ENCODE peak calls at places on chromosome 14, in nine cellular contexts. One of them, this sample, is unnamed.
A peak's percentile ranks its signal among the peaks of the same experiment; 100 is the strongest.

GRCh38 chr14:74763803-74764531 is 851 bp downstream of the YLPM1 start:
- DNase-seq in upper lobe of left lung: no peak
- DNase-seq in B cell: peak; percentile 16
- DNase-seq in brain microvascular endothelial cell: peak; percentile 14
- DNase-seq in upper lobe of right lung: no peak
- DNase-seq in stomach: no peak
- DNase-seq in nephron progenitor cell: peak; percentile 6
- DNase-seq in GM06990: no peak
- DNase-seq in HFFc6: peak; percentile 7
- DNase-seq in this sample: peak; percentile 58

GRCh38 chr14:23153891-23154796 is 29.3 kb downstream of the SLC7A8 start:
- DNase-seq in B cell: no peak
- DNase-seq in GM06990: no peak
- DNase-seq in upper lobe of left lung: peak; percentile 93
- DNase-seq in stomach: peak; percentile 97
- DNase-seq in upper lobe of right lung: peak; percentile 96
- DNase-seq in HFFc6: peak; percentile 91
- DNase-seq in nephron progenitor cell: peak; percentile 42
- DNase-seq in brain microvascular endothelial cell: peak; percentile 13
- DNase-seq in this sample: peak; percentile 85

GRCh38 chr14:64232095-64232830 is 61.9 kb downstream of the ESR2 start:
- DNase-seq in upper lobe of left lung: no peak
- DNase-seq in B cell: no peak
- DNase-seq in stomach: no peak
- DNase-seq in HFFc6: peak; percentile 82
- DNase-seq in upper lobe of right lung: no peak
- DNase-seq in GM06990: peak; percentile 45
- DNase-seq in brain microvascular endothelial cell: peak; percentile 92
- DNase-seq in nephron progenitor cell: no peak
- DNase-seq in this sample: no peak

GRCh38 chr14:49969961-49970360 is 77.1 kb downstream of the ARF6 start:
- DNase-seq in upper lobe of right lung: no peak
- DNase-seq in GM06990: no peak
- DNase-seq in stomach: no peak
- DNase-seq in brain microvascular endothelial cell: no peak
- DNase-seq in upper lobe of left lung: no peak
- DNase-seq in HFFc6: no peak
- DNase-seq in nephron progenitor cell: no peak
- DNase-seq in B cell: no peak
- DNase-seq in this sample: no peak

GRCh38 chr14:74347096-74347794 is 1.0 kb upstream of the VRTN start:
- DNase-seq in stomach: no peak
- DNase-seq in GM06990: no peak
- DNase-seq in B cell: no peak
- DNase-seq in nephron progenitor cell: no peak
- DNase-seq in HFFc6: no peak
- DNase-seq in upper lobe of right lung: peak; percentile 16
- DNase-seq in brain microvascular endothelial cell: no peak
- DNase-seq in upper lobe of left lung: no peak
- DNase-seq in this sample: peak; percentile 67

GRCh38 chr14:23009939-23010718 is at the start of gene C14orf93:
- DNase-seq in upper lobe of left lung: peak; percentile 97
- DNase-seq in HFFc6: peak; percentile 43
- DNase-seq in brain microvascular endothelial cell: peak; percentile 57
- DNase-seq in upper lobe of right lung: peak; percentile 94
- DNase-seq in stomach: peak; percentile 82
- DNase-seq in B cell: peak; percentile 84
- DNase-seq in GM06990: peak; percentile 87
- DNase-seq in nephron progenitor cell: peak; percentile 74
- DNase-seq in this sample: peak; percentile 88

GRCh38 chr14:30657606-30658163 is 35.6 kb downstream of the SCFD1 start:
- DNase-seq in upper lobe of right lung: no peak
- DNase-seq in brain microvascular endothelial cell: no peak
- DNase-seq in HFFc6: no peak
- DNase-seq in GM06990: no peak
- DNase-seq in nephron progenitor cell: no peak
- DNase-seq in upper lobe of left lung: no peak
- DNase-seq in stomach: no peak
- DNase-seq in B cell: no peak
- DNase-seq in this sample: no peak

GRCh38 chr14:69107407-69108003 is 45.4 kb downstream of the DCAF5 start:
- DNase-seq in upper lobe of right lung: no peak
- DNase-seq in GM06990: no peak
- DNase-seq in brain microvascular endothelial cell: peak; percentile 60
- DNase-seq in HFFc6: peak; percentile 65
- DNase-seq in nephron progenitor cell: peak; percentile 19
- DNase-seq in upper lobe of left lung: no peak
- DNase-seq in stomach: peak; percentile 36
- DNase-seq in B cell: peak; percentile 33
- DNase-seq in this sample: peak; percentile 78

DNA sequence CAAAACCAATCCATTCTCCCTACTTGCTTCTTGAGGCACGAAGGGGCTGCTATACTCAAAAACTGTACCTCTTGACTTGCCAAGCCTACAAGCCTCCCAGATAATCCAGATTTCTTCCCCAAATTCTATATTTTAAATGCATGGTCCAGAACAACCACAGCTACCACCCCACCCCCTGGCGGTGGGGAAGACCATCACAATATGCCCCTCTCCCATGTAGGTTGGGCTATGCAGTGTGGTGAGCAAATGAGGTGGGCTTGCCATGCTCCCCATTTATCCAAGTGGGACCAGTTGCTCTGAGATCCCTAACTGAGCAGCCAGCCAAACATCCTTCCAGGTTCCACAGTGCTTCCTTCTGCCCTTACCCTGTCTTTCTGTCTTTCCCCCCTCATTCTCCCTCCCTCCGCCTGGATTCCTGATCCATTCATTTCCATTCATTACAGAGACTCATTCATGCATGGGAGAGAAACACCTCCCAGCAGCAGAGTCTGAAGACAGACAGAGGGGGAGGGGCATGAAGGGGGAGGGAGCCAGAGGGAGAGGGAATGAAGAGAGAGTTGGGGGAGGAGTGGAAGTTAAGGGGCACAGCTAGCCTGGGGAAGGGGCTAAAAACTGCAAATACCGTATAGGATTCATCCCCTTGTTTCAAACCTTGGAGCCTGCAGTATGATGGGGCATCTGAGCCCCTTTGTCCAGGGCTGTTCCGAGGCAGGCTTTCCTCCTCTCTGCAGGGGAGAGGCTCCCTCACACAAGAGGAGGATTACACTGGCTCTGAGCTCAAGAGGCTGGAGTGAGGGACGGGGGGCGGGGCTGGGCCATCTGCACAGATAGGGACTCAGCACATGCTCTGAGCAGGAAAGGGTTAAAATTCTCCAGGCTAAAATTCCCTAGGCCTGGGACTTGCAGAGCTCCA is 4.4 kb downstream of the ZNF219 start:
- DNase-seq in GM06990: no peak
- DNase-seq in HFFc6: no peak
- DNase-seq in nephron progenitor cell: peak; percentile 74
- DNase-seq in upper lobe of right lung: no peak
- DNase-seq in upper lobe of left lung: no peak
- DNase-seq in stomach: no peak
- DNase-seq in brain microvascular endothelial cell: no peak
- DNase-seq in B cell: no peak
- DNase-seq in this sample: peak; percentile 93
- TF ChIP-seq CTCF in GM06990: no peak
- TF ChIP-seq CTCF in HFFc6: peak; percentile 65
- TF ChIP-seq CTCF in nephron progenitor cell: peak; percentile 42
- TF ChIP-seq CTCF in upper lobe of right lung: no peak
- TF ChIP-seq CTCF in upper lobe of left lung: no peak
- TF ChIP-seq CTCF in stomach: no peak
- TF ChIP-seq CTCF in brain microvascular endothelial cell: peak; percentile 67
- TF ChIP-seq CTCF in B cell: no peak
- TF ChIP-seq CTCF in this sample: peak; percentile 68

GRCh38 chr14:79278286-79278797 is 933.0 kb downstream of the DIO2 start:
- DNase-seq in stomach: no peak
- DNase-seq in GM06990: no peak
- DNase-seq in upper lobe of right lung: no peak
- DNase-seq in nephron progenitor cell: no peak
- DNase-seq in brain microvascular endothelial cell: no peak
- DNase-seq in HFFc6: no peak
- DNase-seq in B cell: no peak
- DNase-seq in upper lobe of left lung: peak; percentile 23
- DNase-seq in this sample: no peak

GRCh38 chr14:79275367-79275655 is 936.0 kb downstream of the DIO2 start:
- DNase-seq in nephron progenitor cell: no peak
- DNase-seq in upper lobe of right lung: no peak
- DNase-seq in brain microvascular endothelial cell: no peak
- DNase-seq in HFFc6: no peak
- DNase-seq in GM06990: no peak
- DNase-seq in B cell: no peak
- DNase-seq in upper lobe of left lung: no peak
- DNase-seq in stomach: no peak
- DNase-seq in this sample: no peak

GRCh38 chr14:79278798-79279644 is 932.3 kb downstream of the DIO2 start:
- DNase-seq in B cell: no peak
- DNase-seq in brain microvascular endothelial cell: peak; percentile 88
- DNase-seq in GM06990: peak; percentile 5
- DNase-seq in nephron progenitor cell: peak; percentile 91
- DNase-seq in stomach: peak; percentile 84
- DNase-seq in HFFc6: peak; percentile 52
- DNase-seq in upper lobe of right lung: peak; percentile 92
- DNase-seq in upper lobe of left lung: peak; percentile 91
- DNase-seq in this sample: peak; percentile 98

GRCh38 chr14:79271122-79271521 is 940.2 kb downstream of the DIO2 start:
- DNase-seq in nephron progenitor cell: no peak
- DNase-seq in GM06990: no peak
- DNase-seq in HFFc6: no peak
- DNase-seq in upper lobe of left lung: no peak
- DNase-seq in stomach: no peak
- DNase-seq in brain microvascular endothelial cell: no peak
- DNase-seq in B cell: no peak
- DNase-seq in upper lobe of right lung: no peak
- DNase-seq in this sample: no peak

DNA sequence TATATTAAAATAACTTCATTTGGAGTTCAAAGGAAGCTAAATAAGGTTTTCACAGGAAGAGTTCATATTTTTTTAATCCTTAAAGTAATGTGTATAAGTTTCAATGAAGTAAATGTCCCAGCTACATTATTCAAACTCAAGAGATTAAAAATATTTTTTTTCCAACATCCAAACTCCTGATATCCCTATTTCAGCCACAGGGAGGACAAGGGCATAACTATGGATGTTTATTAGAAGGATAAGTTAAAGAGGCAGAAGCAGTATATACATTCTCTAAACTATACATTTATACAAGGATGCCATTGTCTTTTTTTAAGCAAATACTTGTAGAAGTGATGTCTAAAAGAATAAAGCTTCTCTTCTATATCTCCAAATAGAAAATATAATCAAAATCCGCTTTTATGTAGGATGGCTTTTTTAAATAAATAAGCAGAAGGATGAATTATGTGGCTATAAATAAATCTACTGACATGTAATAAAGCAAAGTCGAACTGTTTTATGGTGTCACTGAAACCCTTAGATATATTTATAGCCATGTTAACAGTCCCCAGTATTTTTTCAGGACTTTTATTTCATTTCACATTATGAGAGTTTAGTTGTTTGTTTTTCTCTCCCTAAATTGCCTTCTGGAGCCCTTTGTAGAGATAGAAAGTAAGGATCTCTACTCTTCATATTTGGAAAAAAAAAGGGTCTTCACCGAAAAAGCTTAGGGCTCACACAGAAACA is 936.5 kb downstream of the DIO2 start:
- DNase-seq in upper lobe of left lung: no peak
- DNase-seq in GM06990: no peak
- DNase-seq in HFFc6: no peak
- DNase-seq in upper lobe of right lung: no peak
- DNase-seq in nephron progenitor cell: no peak
- DNase-seq in brain microvascular endothelial cell: no peak
- DNase-seq in stomach: no peak
- DNase-seq in B cell: no peak
- DNase-seq in this sample: no peak
- TF ChIP-seq CTCF in upper lobe of left lung: no peak
- TF ChIP-seq CTCF in GM06990: no peak
- TF ChIP-seq CTCF in HFFc6: peak; percentile 39
- TF ChIP-seq CTCF in upper lobe of right lung: no peak
- TF ChIP-seq CTCF in nephron progenitor cell: no peak
- TF ChIP-seq CTCF in brain microvascular endothelial cell: peak; percentile 35
- TF ChIP-seq CTCF in stomach: no peak
- TF ChIP-seq CTCF in B cell: no peak
- TF ChIP-seq CTCF in this sample: peak; percentile 54

GRCh38 chr14:80974338-80975078 is 19.1 kb downstream of the TSHR start:
- DNase-seq in GM06990: no peak
- DNase-seq in upper lobe of left lung: no peak
- DNase-seq in nephron progenitor cell: no peak
- DNase-seq in B cell: no peak
- DNase-seq in brain microvascular endothelial cell: no peak
- DNase-seq in HFFc6: no peak
- DNase-seq in upper lobe of right lung: no peak
- DNase-seq in stomach: no peak
- DNase-seq in this sample: no peak

GRCh38 chr14:80973918-80974317 is 18.5 kb downstream of the TSHR start:
- DNase-seq in brain microvascular endothelial cell: no peak
- DNase-seq in B cell: no peak
- DNase-seq in HFFc6: no peak
- DNase-seq in GM06990: no peak
- DNase-seq in stomach: no peak
- DNase-seq in upper lobe of right lung: no peak
- DNase-seq in nephron progenitor cell: no peak
- DNase-seq in upper lobe of left lung: no peak
- DNase-seq in this sample: no peak

GRCh38 chr14:80978403-80978802 is 23.0 kb downstream of the TSHR start:
- DNase-seq in B cell: no peak
- DNase-seq in upper lobe of left lung: no peak
- DNase-seq in brain microvascular endothelial cell: no peak
- DNase-seq in stomach: no peak
- DNase-seq in upper lobe of right lung: no peak
- DNase-seq in nephron progenitor cell: no peak
- DNase-seq in HFFc6: no peak
- DNase-seq in GM06990: no peak
- DNase-seq in this sample: no peak

GRCh38 chr14:80979951-80980350 is 24.5 kb downstream of the TSHR start:
- DNase-seq in brain microvascular endothelial cell: no peak
- DNase-seq in GM06990: no peak
- DNase-seq in upper lobe of right lung: no peak
- DNase-seq in upper lobe of left lung: no peak
- DNase-seq in nephron progenitor cell: no peak
- DNase-seq in B cell: no peak
- DNase-seq in stomach: no peak
- DNase-seq in HFFc6: no peak
- DNase-seq in this sample: no peak

GRCh38 chr14:80977103-80977728 is 21.8 kb downstream of the TSHR start:
- DNase-seq in B cell: no peak
- DNase-seq in brain microvascular endothelial cell: no peak
- DNase-seq in stomach: no peak
- DNase-seq in HFFc6: no peak
- DNase-seq in upper lobe of left lung: no peak
- DNase-seq in upper lobe of right lung: no peak
- DNase-seq in GM06990: no peak
- DNase-seq in nephron progenitor cell: no peak
- DNase-seq in this sample: no peak
- TF ChIP-seq CTCF in B cell: no peak
- TF ChIP-seq CTCF in brain microvascular endothelial cell: no peak
- TF ChIP-seq CTCF in stomach: no peak
- TF ChIP-seq CTCF in HFFc6: peak; percentile 24
- TF ChIP-seq CTCF in upper lobe of left lung: no peak
- TF ChIP-seq CTCF in upper lobe of right lung: no peak
- TF ChIP-seq CTCF in GM06990: peak; percentile 31
- TF ChIP-seq CTCF in nephron progenitor cell: no peak
- TF ChIP-seq CTCF in this sample: peak; percentile 60

DNA sequence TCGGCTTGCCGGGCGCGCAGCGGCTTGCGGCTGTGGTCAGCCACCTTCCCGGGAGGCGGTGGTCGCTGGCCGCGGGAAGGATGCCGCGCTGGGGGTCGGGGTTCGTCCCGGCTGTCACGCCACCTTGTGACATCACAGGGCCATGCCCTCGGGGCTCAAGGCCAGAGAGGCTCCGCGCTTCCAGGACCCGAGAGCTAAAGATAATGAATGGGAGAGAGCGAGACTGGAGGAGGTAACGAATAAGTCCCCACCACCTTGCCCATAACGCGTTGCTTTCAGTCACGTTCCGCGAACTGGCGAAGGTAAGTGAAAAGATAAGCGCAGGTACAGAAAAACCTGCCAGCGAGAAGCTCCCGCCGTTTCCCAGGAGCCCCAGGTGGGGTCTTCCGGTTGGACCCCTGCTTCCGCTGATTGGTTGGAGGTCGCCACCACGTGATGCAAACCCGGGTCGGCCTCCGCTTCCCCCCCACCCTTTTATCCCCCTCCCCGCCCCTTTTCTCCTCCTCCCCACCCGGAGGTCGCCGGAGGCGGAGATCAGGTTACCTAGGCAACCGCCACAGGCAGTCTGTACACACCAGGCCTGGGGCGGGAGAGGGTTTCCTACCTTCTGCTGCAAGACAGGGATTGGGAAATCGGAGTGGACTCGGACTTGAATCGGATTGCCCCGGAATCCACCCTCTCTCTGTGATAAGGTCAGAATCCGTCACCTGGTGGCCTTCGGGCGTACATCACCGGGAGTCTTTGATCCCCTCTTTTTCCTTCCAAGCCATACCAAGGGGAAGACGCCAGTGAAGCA is at the start of gene LRRC9:
- DNase-seq in HFFc6: no peak
- DNase-seq in nephron progenitor cell: peak; percentile 91
- DNase-seq in upper lobe of right lung: peak; percentile 69
- DNase-seq in upper lobe of left lung: peak; percentile 86
- DNase-seq in stomach: no peak
- DNase-seq in brain microvascular endothelial cell: no peak
- DNase-seq in GM06990: no peak
- DNase-seq in B cell: peak; percentile 26
- DNase-seq in this sample: peak; percentile 98
- TF ChIP-seq CTCF in HFFc6: no peak
- TF ChIP-seq CTCF in nephron progenitor cell: no peak
- TF ChIP-seq CTCF in upper lobe of right lung: no peak
- TF ChIP-seq CTCF in upper lobe of left lung: no peak
- TF ChIP-seq CTCF in stomach: no peak
- TF ChIP-seq CTCF in brain microvascular endothelial cell: no peak
- TF ChIP-seq CTCF in GM06990: no peak
- TF ChIP-seq CTCF in B cell: no peak
- TF ChIP-seq CTCF in this sample: peak; percentile 37

This sample was measured in endodermal cell.